ENCODE peak calls at places on chromosome X, in six cellular contexts. R, L, I, Z, G and M are unnamed samples.

GRCh38 chrX:153519569-153520285 is 2.3 kb downstream of the ATP2B3 start:
- DNase-seq in Z (no peak), I (no peak), G (no peak), R (no peak), L (peak), M (peak)

GRCh38 chrX:41142130-41142529 is 56.9 kb downstream of the USP9X start:
- DNase-seq in G (no peak), L (no peak), R (no peak), Z (no peak), I (no peak), M (no peak)

GRCh38 chrX:2710041-2710471 is 19.0 kb downstream of the CD99 start:
- DNase-seq in I (no peak), G (no peak), L (no peak), Z (no peak), R (peak), M (peak)

GRCh38 chrX:31499120-31499519 is 427.3 kb upstream of the FTHL17 start:
- DNase-seq in L (no peak), Z (no peak), G (no peak), R (no peak), I (no peak), M (no peak)

GRCh38 chrX:81201692-81202412 is at the start of the genes HMGN5 and SH3BGRL:
- DNase-seq in L (peak), Z (peak), G (peak), R (peak), I (peak), M (peak)

GRCh38 chrX:47831788-47832187 is 4.9 kb upstream of the ZNF81 start:
- DNase-seq in Z (peak), G (peak), R (no peak), I (peak), L (peak), M (peak)

GRCh38 chrX:22081475-22082092 is 49.5 kb downstream of the PHEX start:
- DNase-seq in Z (peak), G (peak), I (peak), R (no peak), L (peak), M (peak)

GRCh38 chrX:915427-916234 is 285.0 kb downstream of the SHOX start:
- DNase-seq in G (no peak), Z (no peak), I (no peak), R (no peak), L (no peak), M (no peak)

GRCh38 chrX:17291998-17292658 is 82.9 kb upstream of the NHS start:
- DNase-seq in I (no peak), R (no peak), L (no peak), G (no peak), Z (no peak), M (no peak)

GRCh38 chrX:17703201-17703600 is 34.1 kb upstream of the SCML1 start:
- DNase-seq in I (no peak), R (no peak), L (no peak), G (no peak), Z (no peak), M (no peak)

GRCh38 chrX:15946783-15947550 is 92.4 kb upstream of the AP1S2 start:
- DNase-seq in I (no peak), R (peak), Z (no peak), L (peak), G (no peak), M (peak)

GRCh38 chrX:11257711-11258110 is 35.5 kb upstream of the AMELX start:
- DNase-seq in G (no peak), I (no peak), L (no peak), Z (peak), R (no peak), M (no peak)

GRCh38 chrX:1657367-1658082 is 42.7 kb downstream of the ASMT start:
- DNase-seq in R (no peak), Z (no peak), I (no peak), G (no peak), L (no peak), M (peak)

GRCh38 chrX:56228914-56229313 is 3.2 kb upstream of the KLF8 start:
- DNase-seq in I (no peak), G (no peak), L (no peak), Z (no peak), R (no peak), M (no peak)

GRCh38 chrX:46967547-46967946 is 55.3 kb downstream of the JADE3 start:
- DNase-seq in G (no peak), Z (no peak), L (no peak), I (no peak), R (no peak), M (no peak)

GRCh38 chrX:641671-642435 is 11.3 kb downstream of the SHOX start:
- DNase-seq in G (no peak), L (no peak), I (peak), Z (no peak), R (no peak), M (no peak)

GRCh38 chrX:79572566-79572965 is 205.4 kb upstream of the ITM2A start:
- DNase-seq in G (no peak), Z (no peak), I (no peak), R (no peak), L (no peak), M (no peak)

GRCh38 chrX:101619336-101619735 is 1.5 kb upstream of the ARMCX6 start:
- DNase-seq in R (no peak), Z (no peak), I (no peak), G (no peak), L (no peak), M (no peak)

GRCh38 chrX:40006025-40007017 is 91.4 kb downstream of the BCOR start:
- DNase-seq in I (peak), Z (peak), L (no peak), G (peak), R (no peak), M (no peak)

GRCh38 chrX:129461801-129462456 is 61.4 kb downstream of the SMARCA1 start:
- DNase-seq in R (no peak), G (no peak), Z (no peak), L (no peak), I (no peak), M (no peak)

GRCh38 chrX:53714580-53715335 is 28.2 kb upstream of the HUWE1 start:
- DNase-seq in I (peak), Z (peak), L (no peak), G (peak), R (no peak), M (no peak)